ENCODE peak calls at places on chromosomes 2 and 18, in four cellular contexts. N is fibroblast of lung, W is suprapubic skin, O is ovary. C is an unnamed sample.

GRCh38 chr18:76256897-76257500 is 238.0 kb downstream of the ZNF516 start:
- DNase-seq in W (no peak), N (peak; percentile 66), O (peak; percentile 67), C (no peak)

GRCh38 chr2:32095671-32096070 is 32.3 kb downstream of the SPAST start:
- DNase-seq in W (no peak), N (no peak), O (no peak), C (no peak)

GRCh38 chr2:72548081-72548764 is 277.6 kb downstream of the EXOC6B start:
- DNase-seq in W (no peak), N (no peak), O (no peak), C (no peak)

GRCh38 chr18:8507881-8508280 is 101.4 kb upstream of the RAB12 start:
- DNase-seq in W (no peak), O (no peak), N (peak; percentile 17), C (no peak)

GRCh38 chr2:234953116-234954031 is 1.6 kb downstream of the SH3BP4 start:
- DNase-seq in N (peak; percentile 43), W (peak; percentile 74), O (no peak), C (no peak)

GRCh38 chr18:49723648-49724180 is 89.6 kb downstream of the ACAA2 start:
- DNase-seq in W (no peak), O (no peak), N (peak; percentile 87), C (no peak)

GRCh38 chr2:289362-290089 is 1.6 kb upstream of the ALKAL2 start:
- DNase-seq in O (peak; percentile 61), N (peak; percentile 9), W (no peak), C (no peak)

GRCh38 chr2:195603408-195603807 is 53.6 kb upstream of the SLC39A10 start:
- DNase-seq in O (no peak), N (no peak), W (no peak), C (no peak)

GRCh38 chr2:150063432-150063889 is 424.0 kb downstream of the RND3 start:
- DNase-seq in N (peak; percentile 86), W (no peak), O (no peak), C (no peak)

GRCh38 chr2:70790079-70790963 is at the start of gene FIGLA:
- DNase-seq in N (no peak), O (no peak), W (no peak), C (no peak)

GRCh38 chr2:24199968-24200590 is 25.2 kb downstream of the FAM228A start:
- DNase-seq in N (peak; percentile 8), O (no peak), W (no peak), C (no peak)

GRCh38 chr18:35026407-35027061 is 14.7 kb upstream of the MAPRE2 start:
- DNase-seq in N (no peak), W (no peak), O (no peak), C (no peak)

GRCh38 chr2:46336560-46336959 is 39.4 kb downstream of the EPAS1 start:
- DNase-seq in O (no peak), W (no peak), N (peak; percentile 52), C (no peak)

GRCh38 chr18:31376477-31376876 is at the start of gene DSG4:
- DNase-seq in N (no peak), O (no peak), W (no peak), C (no peak)

GRCh38 chr2:128594953-128595677 is 276.4 kb upstream of the HS6ST1 start:
- DNase-seq in N (no peak), O (no peak), W (peak; percentile 68), C (no peak)

GRCh38 chr2:70926042-70926441 is 9.7 kb upstream of the ATP6V1B1 start:
- DNase-seq in O (no peak), W (no peak), N (no peak), C (no peak)

GRCh38 chr2:16476866-16477265 is 188.8 kb downstream of the CYRIA start:
- DNase-seq in O (no peak), W (no peak), N (no peak), C (no peak)

GRCh38 chr2:240168041-240168440 is 27.6 kb upstream of the OTOS start:
- DNase-seq in W (no peak), O (no peak), N (no peak), C (no peak)

GRCh38 chr2:60880633-60880987 is 764 bp upstream of the REL start:
- DNase-seq in W (no peak), N (no peak), O (no peak), C (no peak)

GRCh38 chr2:202609381-202610145 is 25.2 kb upstream of the FAM117B start:
- DNase-seq in W (no peak), N (no peak), O (no peak), C (peak; percentile 46)

GRCh38 chr18:23230688-23231087 is 95.4 kb downstream of the CABLES1 start:
- DNase-seq in N (no peak), O (no peak), W (peak; percentile 87), C (no peak)

GRCh38 chr2:54787270-54787669 is 63.8 kb downstream of the EML6 start:
- DNase-seq in W (no peak), O (no peak), N (no peak), C (no peak)

GRCh38 chr2:26979761-26980160 is 9.3 kb downstream of the MAPRE3 start:
- DNase-seq in O (no peak), N (peak; percentile 71), W (no peak), C (no peak)

GRCh38 chr2:177201919-177202346 is 10.7 kb upstream of the HNRNPA3 start:
- DNase-seq in N (no peak), W (no peak), O (no peak), C (no peak)

GRCh38 chr2:197265931-197266330 is 44.6 kb downstream of the ANKRD44 start:
- DNase-seq in O (no peak), N (peak; percentile 46), W (no peak), C (no peak)

GRCh38 chr2:130849896-130850787 is 13.4 kb downstream of the ARHGEF4 start:
- DNase-seq in O (no peak), W (no peak), N (no peak), C (no peak)

GRCh38 chr2:190791983-190792575 is 88.5 kb upstream of the GLS start:
- DNase-seq in N (no peak), W (no peak), O (no peak), C (no peak)

GRCh38 chr2:165203689-165204559 is at the start of gene SCN3A:
- DNase-seq in O (no peak), N (peak; percentile 46), W (no peak), C (no peak)

GRCh38 chr2:111675419-111676194 is 208.4 kb downstream of the ANAPC1 start:
- DNase-seq in N (no peak), W (peak; percentile 40), O (no peak), C (no peak)

GRCh38 chr18:33051397-33051796 is 278.6 kb upstream of the KLHL14 start:
- DNase-seq in W (no peak), O (no peak), N (peak; percentile 13), C (no peak)

GRCh38 chr2:119897996-119898395 is 114.9 kb upstream of the EPB41L5 start:
- DNase-seq in O (no peak), N (peak; percentile 5), W (no peak), C (no peak)

GRCh38 chr2:119901013-119901412 is 111.9 kb upstream of the EPB41L5 start:
- DNase-seq in O (no peak), W (no peak), N (no peak), C (no peak)
- TF ChIP-seq CTCF in O (no peak), W (no peak), N (no peak), C (no peak)

DNA sequence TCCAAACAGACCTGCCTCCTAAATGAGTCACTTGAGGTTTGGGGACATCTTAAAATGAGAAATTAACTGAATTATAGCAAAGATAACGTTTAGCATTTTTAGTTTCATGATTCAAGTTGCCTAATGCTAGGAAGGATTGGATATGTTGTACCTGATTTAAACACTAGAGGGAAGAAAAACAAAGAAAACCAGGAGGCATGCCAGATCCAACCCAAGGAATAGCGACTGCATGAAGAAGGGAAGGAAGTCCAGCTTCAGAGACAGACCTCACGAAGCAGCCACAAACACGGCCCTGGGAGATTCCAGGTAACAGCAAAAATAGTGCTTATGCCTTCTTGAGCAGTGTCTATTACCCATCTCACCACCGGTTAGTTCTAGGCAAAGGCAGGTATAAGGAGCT is 499.9 kb upstream of the SPHKAP start:
- DNase-seq in W (no peak), O (no peak), N (peak; percentile 49), C (no peak)
- TF ChIP-seq CTCF in W (peak; percentile 24), O (peak; percentile 50), N (peak; percentile 51), C (no peak)

GRCh38 chr2:180125245-180125962 is 118.3 kb upstream of the CWC22 start:
- DNase-seq in N (peak; percentile 97), W (no peak), O (peak; percentile 26), C (no peak)
- TF ChIP-seq CTCF in N (peak; percentile 83), W (peak; percentile 40), O (no peak), C (peak; percentile 34)

DNA sequence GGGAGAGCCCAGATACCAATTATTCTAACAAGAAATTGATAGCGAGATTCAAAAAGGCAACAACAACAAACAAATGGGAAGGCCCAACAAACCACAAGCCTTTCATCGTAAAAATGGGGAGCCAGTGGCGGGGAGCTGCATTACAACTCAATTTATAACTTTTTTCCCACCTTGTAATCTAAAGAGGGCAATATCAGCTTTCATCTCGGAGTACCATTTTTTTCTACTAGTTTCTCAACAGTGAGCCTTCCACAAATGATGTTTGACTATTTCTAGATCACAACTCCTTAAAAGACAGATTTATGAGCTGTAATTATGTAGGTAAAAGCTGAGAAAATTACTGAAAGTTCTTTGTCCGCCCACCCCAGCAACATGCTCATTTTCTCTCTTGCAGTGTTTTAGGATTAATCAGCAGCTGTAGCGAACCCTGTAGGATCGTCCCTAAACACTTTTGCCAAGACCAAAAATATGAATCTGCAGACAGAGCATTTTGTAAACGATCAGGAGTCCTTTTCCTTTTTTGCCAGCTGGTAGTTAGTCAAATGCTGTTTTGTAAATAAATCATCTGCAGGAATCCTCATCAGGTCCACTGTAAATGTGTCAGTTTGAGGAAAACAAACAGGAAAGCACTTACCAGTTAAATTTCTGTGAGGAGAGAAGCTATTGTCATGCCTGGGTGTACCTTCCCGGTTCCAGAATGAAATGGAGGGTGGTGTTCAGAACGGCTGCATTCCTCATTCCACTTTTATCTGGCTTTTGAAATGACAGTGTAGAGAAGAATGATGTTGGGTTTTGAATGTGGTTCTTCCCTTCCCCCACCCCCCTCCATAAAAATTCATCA is 53.2 kb downstream of the EEF1B2 start:
- DNase-seq in W (no peak), O (no peak), N (peak; percentile 75), C (no peak)
- TF ChIP-seq CTCF in W (no peak), O (no peak), N (no peak), C (no peak)

DNA sequence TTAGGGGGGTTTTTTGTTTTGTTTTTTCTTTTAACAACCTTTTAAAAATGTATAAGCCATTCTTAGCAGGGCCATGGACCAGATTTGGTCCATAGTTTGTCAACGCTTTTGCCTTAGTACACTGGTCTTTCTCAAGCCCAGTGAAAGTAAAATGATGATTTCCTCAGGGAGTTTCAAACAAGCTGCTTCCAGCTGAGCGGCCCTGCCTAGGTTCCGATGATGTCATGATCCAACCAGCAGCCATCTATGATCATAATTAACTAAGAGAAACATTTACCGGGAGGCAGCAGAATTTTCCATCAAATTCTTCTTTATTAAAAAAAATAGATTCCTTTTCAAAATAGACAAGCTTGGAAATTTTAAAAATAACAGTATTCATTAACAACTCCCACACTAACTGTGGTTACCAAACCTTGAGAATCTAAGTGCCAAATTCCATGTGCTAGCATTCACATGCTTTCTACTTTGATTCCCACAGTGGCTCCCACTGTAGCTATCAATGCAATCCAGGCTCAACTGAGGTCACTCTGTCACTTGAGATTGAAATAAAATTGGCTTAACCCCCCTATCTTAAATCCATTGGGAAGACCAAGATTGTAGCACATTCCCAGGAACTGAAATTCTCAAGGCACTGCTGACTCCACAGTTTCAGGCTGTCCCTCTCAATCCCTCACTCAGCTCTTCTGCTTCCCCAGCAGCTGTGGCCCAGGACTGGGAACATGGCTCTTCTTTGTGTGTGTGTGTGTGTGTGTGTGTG is 148.9 kb downstream of the RNF152 start:
- DNase-seq in N (peak; percentile 52), O (no peak), W (no peak), C (no peak)
- TF ChIP-seq CTCF in N (no peak), O (no peak), W (no peak), C (no peak)